ENCODE peak calls at places on chromosomes 2 and 18, in seven cellular contexts. S is H9, D is neuronal stem cell, L is mesendoderm, M is H1, V is mesenchymal stem cell, P is trophoblast cell. R is an unnamed sample.

GRCh38 chr18:69518989-69519388 is 118.3 kb downstream of the DOK6 start:
- DNase-seq in P (no peak), L (no peak), S (no peak), M (no peak), V (no peak), D (no peak), R (peak; percentile 10)

GRCh38 chr2:23495661-23496114 is 110.7 kb downstream of the KLHL29 start:
- DNase-seq in L (no peak), P (no peak), V (no peak), M (no peak), D (no peak), S (no peak), R (no peak)

GRCh38 chr2:69589973-69590652 is 53.4 kb downstream of the AAK1 start:
- DNase-seq in L (no peak), V (no peak), S (no peak), P (no peak), M (no peak), D (peak; percentile 15), R (peak; percentile 62)

GRCh38 chr2:11573418-11574175 is 39.8 kb downstream of the GREB1 start:
- DNase-seq in D (no peak), M (no peak), L (no peak), P (peak; percentile 59), S (no peak), V (peak; percentile 66), R (peak; percentile 58)

GRCh38 chr2:68974946-68975665 is 670 bp downstream of the GKN1 start:
- DNase-seq in S (no peak), V (no peak), D (no peak), M (no peak), L (no peak), P (no peak), R (no peak)

GRCh38 chr2:69830045-69830905 is 815 bp downstream of the GMCL1 start:
- DNase-seq in S (peak; percentile 36), D (no peak), L (peak; percentile 46), P (peak; percentile 57), M (peak; percentile 64), V (peak; percentile 77), R (no peak)

GRCh38 chr2:105102963-105103421 is 65.1 kb downstream of the MRPS9 start:
- DNase-seq in L (peak; percentile 99), S (peak; percentile 98), P (peak; percentile 90), V (peak; percentile 5), M (peak; percentile 80), D (peak; percentile 18), R (peak; percentile 88)

GRCh38 chr2:229921101-229921891 is 513 bp downstream of the TRIP12 start:
- DNase-seq in P (peak; percentile 49), D (peak; percentile 46), M (peak; percentile 76), S (peak; percentile 62), L (peak; percentile 64), V (peak; percentile 81), R (peak; percentile 58)

GRCh38 chr2:121336528-121337294 is 51.7 kb upstream of the TFCP2L1 start:
- DNase-seq in D (no peak), V (no peak), S (no peak), M (no peak), P (peak; percentile 57), L (no peak), R (no peak)

GRCh38 chr18:55404811-55405654 is 183.0 kb downstream of the TCF4 start:
- DNase-seq in L (no peak), M (no peak), D (no peak), P (no peak), S (no peak), V (no peak), R (no peak)

GRCh38 chr18:68660355-68661183 is 54.3 kb downstream of the TMX3 start:
- DNase-seq in D (peak; percentile 30), M (no peak), V (peak; percentile 62), L (peak; percentile 48), P (peak; percentile 72), S (no peak), R (peak; percentile 61)

GRCh38 chr2:170953976-170954375 is 24.9 kb downstream of the GORASP2 start:
- DNase-seq in D (no peak), P (peak; percentile 17), S (no peak), L (no peak), M (no peak), V (peak; percentile 13), R (peak; percentile 60)

GRCh38 chr18:13281406-13281805 is 62.8 kb downstream of the LDLRAD4 start:
- DNase-seq in M (no peak), S (no peak), D (no peak), V (no peak), L (no peak), P (no peak), R (no peak)

GRCh38 chr18:29501952-29502351 is 1325.0 kb upstream of the CDH2 start:
- DNase-seq in S (no peak), V (peak; percentile 58), D (no peak), P (no peak), L (no peak), M (no peak), R (peak; percentile 87)

GRCh38 chr2:44063007-44063406 is 67.2 kb upstream of the LRPPRC start:
- DNase-seq in D (no peak), P (no peak), M (no peak), S (no peak), V (no peak), L (no peak), R (no peak)

GRCh38 chr2:108288534-108289106 is at the start of gene SULT1C2:
- DNase-seq in L (peak; percentile 85), S (peak; percentile 67), D (peak; percentile 31), V (no peak), M (peak; percentile 57), P (no peak), R (peak; percentile 12)

GRCh38 chr18:60892855-60893254 is 440.4 kb upstream of the CDH20 start:
- DNase-seq in M (no peak), S (no peak), D (no peak), V (peak; percentile 51), P (peak; percentile 96), L (no peak), R (no peak)

GRCh38 chr18:66778048-66778447 is 174.2 kb upstream of the CDH19 start:
- DNase-seq in P (no peak), L (no peak), M (no peak), S (no peak), V (no peak), D (no peak), R (no peak)
- H2BK5ac ChIP-seq in P (no peak overlapping the region), L (no peak overlapping the region), M (no peak overlapping the region), S (no peak overlapping the region), V (no peak overlapping the region), D (no peak overlapping the region), R (no peak overlapping the region)

DNA sequence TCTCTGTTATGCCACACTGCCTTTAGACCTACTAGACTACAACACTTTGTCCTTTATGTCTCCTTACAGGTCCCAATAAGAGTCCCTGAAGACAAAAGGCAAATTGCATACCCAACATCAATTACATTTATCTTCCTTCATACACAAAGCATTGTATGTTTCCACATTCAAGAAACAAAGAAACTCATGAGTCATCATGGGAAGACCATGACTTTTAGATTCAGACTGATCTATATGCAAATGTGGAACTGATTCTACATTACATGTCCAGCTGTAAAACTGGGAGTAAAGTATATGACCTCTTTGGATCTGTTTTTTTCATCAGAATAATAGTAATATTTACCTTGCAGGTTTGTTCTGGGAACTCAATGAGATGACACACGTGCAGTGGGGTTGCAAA is 25.2 kb upstream of the HNMT start:
- DNase-seq in L (no peak), V (no peak), P (no peak), M (no peak), D (no peak), S (no peak), R (no peak)
- H2BK5ac ChIP-seq in L (no peak overlapping the region), V (no peak overlapping the region), P (no peak overlapping the region), M (no peak overlapping the region), D (no peak overlapping the region), S (no peak overlapping the region), R (no peak overlapping the region)

GRCh38 chr2:60867848-60868247 is 13.5 kb upstream of the REL start:
- DNase-seq in M (no peak), V (no peak), D (no peak), S (no peak), L (no peak), P (peak; percentile 27), R (no peak)
- H2BK5ac ChIP-seq in M (no peak overlapping the region), V (no peak overlapping the region), D (no peak overlapping the region), S (no peak overlapping the region), L (no peak overlapping the region), P (no peak overlapping the region), R (no peak overlapping the region)

GRCh38 chr2:216163518-216163917 is 54.4 kb downstream of the XRCC5 start:
- DNase-seq in S (no peak), V (peak; percentile 82), L (no peak), P (no peak), D (no peak), M (no peak), R (peak; percentile 69)

GRCh38 chr2:216161967-216162366 is 52.8 kb downstream of the XRCC5 start:
- DNase-seq in M (no peak), P (no peak), L (no peak), V (no peak), S (no peak), D (no peak), R (no peak)

GRCh38 chr2:216159161-216159560 is 50.0 kb downstream of the XRCC5 start:
- DNase-seq in M (no peak), L (no peak), D (no peak), S (no peak), V (peak; percentile 44), P (no peak), R (no peak)

GRCh38 chr2:216159646-216160045 is 50.5 kb downstream of the XRCC5 start:
- DNase-seq in D (no peak), S (no peak), M (no peak), P (no peak), V (no peak), L (no peak), R (no peak)

GRCh38 chr2:216160786-216161185 is 51.6 kb downstream of the XRCC5 start:
- DNase-seq in M (no peak), S (no peak), V (no peak), P (no peak), L (no peak), D (no peak), R (no peak)
- H2BK5ac ChIP-seq in M (no peak overlapping the region), S (no peak overlapping the region), V (no peak overlapping the region), P (no peak overlapping the region), L (no peak overlapping the region), D (no peak overlapping the region), R (no peak overlapping the region)

GRCh38 chr2:42964444-42965081 is 172.2 kb upstream of the HAAO start:
- DNase-seq in L (no peak), D (no peak), V (peak; percentile 79), M (no peak), S (no peak), P (no peak), R (peak; percentile 98)
- H2BK5ac ChIP-seq in L (no peak overlapping the region), D (peak overlapping the region; percentile 45), V (no peak overlapping the region), M (no peak overlapping the region), S (no peak overlapping the region), P (no peak overlapping the region), R (peak overlapping the region; percentile 70)

GRCh38 chr2:62498739-62499138 is 7.3 kb downstream of the TMEM17 start:
- DNase-seq in M (no peak), P (no peak), V (no peak), S (no peak), D (no peak), L (no peak), R (no peak)
- H2BK5ac ChIP-seq in M (no peak overlapping the region), P (no peak overlapping the region), V (no peak overlapping the region), S (no peak overlapping the region), D (no peak overlapping the region), L (no peak overlapping the region), R (no peak overlapping the region)

DNA sequence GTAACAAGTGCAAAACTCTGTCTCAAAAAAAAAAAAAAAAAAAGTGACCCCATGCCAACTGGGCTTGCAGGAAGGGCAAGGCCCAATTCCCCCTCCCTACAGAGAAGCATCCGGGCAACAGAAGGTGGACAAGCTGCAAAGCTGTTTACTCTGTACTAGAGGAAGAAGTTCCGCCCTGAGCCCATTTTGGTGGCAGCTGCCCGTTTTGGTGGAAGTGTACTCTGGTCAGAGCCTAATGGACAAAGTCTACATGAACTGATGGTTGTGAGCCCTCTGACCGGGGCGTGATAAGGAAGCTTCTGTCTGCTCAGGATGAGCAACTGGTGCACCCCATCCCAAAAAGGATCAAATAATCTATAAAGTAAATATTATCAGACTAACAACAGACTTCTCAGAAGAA is 65.0 kb downstream of the TRAPPC8 start:
- DNase-seq in L (no peak), V (no peak), D (no peak), P (no peak), M (no peak), S (no peak), R (no peak)
- H2BK5ac ChIP-seq in L (no peak overlapping the region), V (no peak overlapping the region), D (no peak overlapping the region), P (no peak overlapping the region), M (no peak overlapping the region), S (no peak overlapping the region), R (no peak overlapping the region)